ENCODE peak calls at places on chromosomes 6 and 20, in seven cellular contexts. One of them, this sample, is unnamed.

GRCh38 chr6:16257999-16258708 is 19.8 kb downstream of the GMPR start:
- DNase-seq in NCI-H2171 treated with DMSO at 0.1 percent for 48 hours: no peak
- DNase-seq in ascending aorta: no peak
- DNase-seq in DMS153: peak; percentile 39
- DNase-seq in neural progenitor cell: no peak
- DNase-seq in cardiac muscle cell: peak; percentile 73
- DNase-seq in ecto neural progenitor cell: no peak
- DNase-seq in this sample: no peak

GRCh38 chr6:166960609-166960978 is 4.2 kb upstream of the RNASET2 start:
- DNase-seq in NCI-H2171 treated with DMSO at 0.1 percent for 48 hours: no peak
- DNase-seq in DMS153: no peak
- DNase-seq in ecto neural progenitor cell: no peak
- DNase-seq in ascending aorta: no peak
- DNase-seq in neural progenitor cell: no peak
- DNase-seq in cardiac muscle cell: no peak
- DNase-seq in this sample: no peak

GRCh38 chr20:57161478-57162194 is 104.8 kb downstream of the BMP7 start:
- DNase-seq in neural progenitor cell: no peak
- DNase-seq in ecto neural progenitor cell: no peak
- DNase-seq in NCI-H2171 treated with DMSO at 0.1 percent for 48 hours: no peak
- DNase-seq in ascending aorta: no peak
- DNase-seq in cardiac muscle cell: no peak
- DNase-seq in DMS153: no peak
- DNase-seq in this sample: no peak

GRCh38 chr6:118739976-118740771 is 88.8 kb upstream of the CEP85L start:
- DNase-seq in DMS153: no peak
- DNase-seq in ecto neural progenitor cell: no peak
- DNase-seq in ascending aorta: no peak
- DNase-seq in neural progenitor cell: no peak
- DNase-seq in NCI-H2171 treated with DMSO at 0.1 percent for 48 hours: peak; percentile 97
- DNase-seq in cardiac muscle cell: no peak
- DNase-seq in this sample: no peak

GRCh38 chr6:168035098-168035660 is 37.7 kb downstream of the KIF25 start:
- DNase-seq in DMS153: peak; percentile 33
- DNase-seq in ecto neural progenitor cell: peak; percentile 72
- DNase-seq in neural progenitor cell: peak; percentile 91
- DNase-seq in cardiac muscle cell: peak; percentile 77
- DNase-seq in NCI-H2171 treated with DMSO at 0.1 percent for 48 hours: peak; percentile 64
- DNase-seq in ascending aorta: no peak
- DNase-seq in this sample: no peak

GRCh38 chr6:17179246-17180073 is 77.6 kb downstream of the STMND1 start:
- DNase-seq in neural progenitor cell: no peak
- DNase-seq in ecto neural progenitor cell: no peak
- DNase-seq in ascending aorta: no peak
- DNase-seq in NCI-H2171 treated with DMSO at 0.1 percent for 48 hours: peak; percentile 30
- DNase-seq in DMS153: no peak
- DNase-seq in cardiac muscle cell: no peak
- DNase-seq in this sample: no peak

GRCh38 chr6:150992682-150993081 is 127.2 kb downstream of the MTHFD1L start:
- DNase-seq in cardiac muscle cell: no peak
- DNase-seq in DMS153: no peak
- DNase-seq in NCI-H2171 treated with DMSO at 0.1 percent for 48 hours: no peak
- DNase-seq in neural progenitor cell: no peak
- DNase-seq in ascending aorta: no peak
- DNase-seq in ecto neural progenitor cell: no peak
- DNase-seq in this sample: no peak

GRCh38 chr20:34871966-34872603 is 571 bp downstream of the GGT7 start:
- DNase-seq in neural progenitor cell: no peak
- DNase-seq in DMS153: no peak
- DNase-seq in ascending aorta: no peak
- DNase-seq in ecto neural progenitor cell: no peak
- DNase-seq in cardiac muscle cell: no peak
- DNase-seq in NCI-H2171 treated with DMSO at 0.1 percent for 48 hours: peak; percentile 43
- DNase-seq in this sample: no peak

GRCh38 chr20:35329435-35330139 is 37.4 kb upstream of the FAM83C start:
- DNase-seq in NCI-H2171 treated with DMSO at 0.1 percent for 48 hours: peak; percentile 27
- DNase-seq in ascending aorta: no peak
- DNase-seq in ecto neural progenitor cell: peak; percentile 61
- DNase-seq in neural progenitor cell: peak; percentile 65
- DNase-seq in cardiac muscle cell: peak; percentile 48
- DNase-seq in DMS153: peak; percentile 15
- DNase-seq in this sample: no peak

GRCh38 chr6:37698264-37699137 is 818 bp upstream of the MDGA1 start:
- DNase-seq in neural progenitor cell: peak; percentile 83
- DNase-seq in DMS153: no peak
- DNase-seq in ascending aorta: no peak
- DNase-seq in ecto neural progenitor cell: peak; percentile 79
- DNase-seq in cardiac muscle cell: peak; percentile 70
- DNase-seq in NCI-H2171 treated with DMSO at 0.1 percent for 48 hours: peak; percentile 68
- DNase-seq in this sample: peak; percentile 40

GRCh38 chr6:48111575-48111974 is 578 bp upstream of the PTCHD4 start:
- DNase-seq in DMS153: peak; percentile 67
- DNase-seq in ecto neural progenitor cell: no peak
- DNase-seq in NCI-H2171 treated with DMSO at 0.1 percent for 48 hours: no peak
- DNase-seq in ascending aorta: no peak
- DNase-seq in neural progenitor cell: peak; percentile 13
- DNase-seq in cardiac muscle cell: no peak
- DNase-seq in this sample: no peak

GRCh38 chr20:34825530-34826362 is at the start of gene NCOA6:
- DNase-seq in NCI-H2171 treated with DMSO at 0.1 percent for 48 hours: peak; percentile 80
- DNase-seq in ecto neural progenitor cell: peak; percentile 85
- DNase-seq in ascending aorta: peak; percentile 30
- DNase-seq in DMS153: peak; percentile 57
- DNase-seq in neural progenitor cell: peak; percentile 82
- DNase-seq in cardiac muscle cell: peak; percentile 87
- DNase-seq in this sample: peak; percentile 76

GRCh38 chr6:162621246-162621645 is 106.3 kb downstream of the PRKN start:
- DNase-seq in ascending aorta: no peak
- DNase-seq in NCI-H2171 treated with DMSO at 0.1 percent for 48 hours: no peak
- DNase-seq in neural progenitor cell: peak; percentile 33
- DNase-seq in ecto neural progenitor cell: no peak
- DNase-seq in cardiac muscle cell: peak; percentile 62
- DNase-seq in DMS153: no peak
- DNase-seq in this sample: no peak

GRCh38 chr20:47907031-47907670 is 121.9 kb upstream of the SULF2 start:
- DNase-seq in ecto neural progenitor cell: no peak
- DNase-seq in ascending aorta: no peak
- DNase-seq in NCI-H2171 treated with DMSO at 0.1 percent for 48 hours: peak; percentile 95
- DNase-seq in cardiac muscle cell: no peak
- DNase-seq in DMS153: no peak
- DNase-seq in neural progenitor cell: peak; percentile 13
- DNase-seq in this sample: no peak

GRCh38 chr20:25049261-25050060 is 8.5 kb downstream of the ACSS1 start:
- DNase-seq in neural progenitor cell: no peak
- DNase-seq in DMS153: no peak
- DNase-seq in ascending aorta: no peak
- DNase-seq in ecto neural progenitor cell: no peak
- DNase-seq in cardiac muscle cell: no peak
- DNase-seq in NCI-H2171 treated with DMSO at 0.1 percent for 48 hours: no peak
- DNase-seq in this sample: no peak

GRCh38 chr6:154548130-154548830 is 37.8 kb upstream of the CNKSR3 start:
- DNase-seq in neural progenitor cell: no peak
- DNase-seq in DMS153: no peak
- DNase-seq in ascending aorta: no peak
- DNase-seq in cardiac muscle cell: no peak
- DNase-seq in ecto neural progenitor cell: no peak
- DNase-seq in NCI-H2171 treated with DMSO at 0.1 percent for 48 hours: no peak
- DNase-seq in this sample: no peak

This sample was measured in anterior cingulate cortex.